ENCODE peak calls at places on chromosomes 6 and 20, in seven cellular contexts. I, Q, B, K, N, S and A are unnamed samples.

GRCh38 chr6:93136111-93136510 is 283.2 kb downstream of the EPHA7 start:
- DNase-seq in I (no peak), B (peak; percentile 6), Q (no peak), N (no peak), K (no peak), S (no peak), A (no peak)

GRCh38 chr20:4150095-4150492 is 134.7 kb upstream of the RNF24 start:
- DNase-seq in Q (no peak), N (peak; percentile 69), S (no peak), K (no peak), I (no peak), B (no peak), A (no peak)

GRCh38 chr20:2837561-2837960 is 2.9 kb downstream of the PCED1A start:
- DNase-seq in S (no peak), K (no peak), I (no peak), N (no peak), Q (no peak), B (no peak), A (no peak)

GRCh38 chr6:11771473-11772048 is 7.0 kb downstream of the ADTRP start:
- DNase-seq in B (no peak), I (no peak), Q (no peak), K (no peak), N (peak; percentile 30), S (no peak), A (no peak)

GRCh38 chr6:55182016-55182650 is 7.8 kb downstream of the HCRTR2 start:
- DNase-seq in K (no peak), N (peak; percentile 9), B (no peak), Q (no peak), S (no peak), I (no peak), A (no peak)

GRCh38 chr6:19734061-19734460 is 103.1 kb upstream of the ID4 start:
- DNase-seq in B (no peak), N (no peak), I (no peak), K (no peak), S (no peak), Q (no peak), A (no peak)

GRCh38 chr6:33698494-33698893 is 13.0 kb downstream of the UQCC2 start:
- DNase-seq in S (no peak), K (no peak), Q (no peak), I (no peak), N (no peak), B (no peak), A (no peak)

GRCh38 chr6:165675120-165675519 is 12.1 kb upstream of the PDE10A start:
- DNase-seq in I (no peak), Q (no peak), B (no peak), S (no peak), K (no peak), N (no peak), A (no peak)

GRCh38 chr6:32669240-32669639 is 2.8 kb upstream of the HLA-DQB1 start:
- DNase-seq in B (no peak), N (no peak), K (no peak), I (no peak), S (no peak), Q (no peak), A (no peak)

GRCh38 chr20:10798811-10799210 is 125.0 kb upstream of the JAG1 start:
- DNase-seq in I (no peak), B (no peak), S (no peak), Q (no peak), N (peak; percentile 78), K (no peak), A (no peak)

GRCh38 chr6:163958646-163959045 is 544.1 kb downstream of the QKI start:
- DNase-seq in I (no peak), Q (peak; percentile 56), K (no peak), B (no peak), N (peak; percentile 85), S (no peak), A (no peak)

GRCh38 chr6:126876446-126876845 is 242.0 kb upstream of the RSPO3 start:
- DNase-seq in B (no peak), S (no peak), N (no peak), Q (no peak), K (no peak), I (no peak), A (no peak)

GRCh38 chr20:18430172-18430826 is 36.5 kb downstream of the DZANK1 start:
- DNase-seq in Q (no peak), I (no peak), B (no peak), K (no peak), N (no peak), S (no peak), A (no peak)

GRCh38 chr20:52783769-52784168 is 188.4 kb upstream of the TSHZ2 start:
- DNase-seq in Q (peak; percentile 19), I (no peak), K (no peak), B (peak; percentile 39), S (no peak), N (no peak), A (no peak)

GRCh38 chr6:121222656-121223055 is 111.6 kb downstream of the TBC1D32 start:
- DNase-seq in I (no peak), N (peak; percentile 61), K (no peak), Q (no peak), S (no peak), B (no peak), A (no peak)

GRCh38 chr6:135183532-135184440 is 2.7 kb downstream of the MYB start:
- DNase-seq in B (peak; percentile 80), K (no peak), Q (no peak), S (no peak), I (peak; percentile 46), N (peak; percentile 40), A (peak; percentile 67)

GRCh38 chr6:64672131-64672530 is 1034.9 kb downstream of the EYS start:
- DNase-seq in B (no peak), N (no peak), Q (no peak), I (no peak), K (no peak), S (no peak), A (no peak)

GRCh38 chr20:57450419-57450818 is 59.2 kb downstream of the RBM38 start:
- DNase-seq in Q (no peak), K (no peak), S (peak; percentile 80), B (no peak), N (peak; percentile 7), I (peak; percentile 50), A (peak; percentile 64)

GRCh38 chr6:82906951-82907350 is 158.7 kb downstream of the UBE3D start:
- DNase-seq in B (no peak), S (no peak), I (no peak), K (no peak), N (peak; percentile 85), Q (no peak), A (no peak)

GRCh38 chr6:329888-330691 is 37.8 kb downstream of the DUSP22 start:
- DNase-seq in S (no peak), Q (no peak), B (peak; percentile 43), N (no peak), I (no peak), K (no peak), A (no peak)

GRCh38 chr6:328924-329323 is 36.6 kb downstream of the DUSP22 start:
- DNase-seq in K (no peak), Q (no peak), I (no peak), N (no peak), S (no peak), B (no peak), A (no peak)

GRCh38 chr6:326896-327537 is 34.7 kb downstream of the DUSP22 start:
- DNase-seq in K (no peak), B (no peak), S (no peak), Q (no peak), I (no peak), N (no peak), A (no peak)

GRCh38 chr6:328184-328670 is 35.9 kb downstream of the DUSP22 start:
- DNase-seq in B (no peak), N (peak; percentile 92), K (peak; percentile 41), I (no peak), S (no peak), Q (no peak), A (no peak)

GRCh38 chr6:327538-328183 is 35.4 kb downstream of the DUSP22 start:
- DNase-seq in S (no peak), Q (no peak), K (no peak), N (peak; percentile 72), I (no peak), B (no peak), A (no peak)
- H3K9me3 ChIP-seq in S (no peaks in the 10 kb centered on the region), Q (peaks cover 30% of the 10 kb centered on the region), K (no peaks in the 10 kb centered on the region), N (no peaks in the 10 kb centered on the region), I (no peaks in the 10 kb centered on the region), B (no peaks in the 10 kb centered on the region), A (no peaks in the 10 kb centered on the region)

GRCh38 chr6:97919631-97920030 is 636.6 kb upstream of the MMS22L start:
- DNase-seq in I (no peak), S (no peak), K (no peak), N (peak; percentile 13), B (no peak), Q (no peak), A (no peak)
- H3K36me3 ChIP-seq in I (no peaks in the 10 kb centered on the region), S (no peaks in the 10 kb centered on the region), K (no peaks in the 10 kb centered on the region), N (no peaks in the 10 kb centered on the region), B (no peaks in the 10 kb centered on the region), Q (no peaks in the 10 kb centered on the region), A (no peaks in the 10 kb centered on the region)

GRCh38 chr6:159105716-159106115 is 60.9 kb upstream of the TAGAP start:
- DNase-seq in B (no peak), I (no peak), K (no peak), S (no peak), N (no peak), Q (no peak), A (no peak)

GRCh38 chr6:159103396-159104162 is 58.8 kb upstream of the TAGAP start:
- DNase-seq in K (no peak), B (no peak), S (peak; percentile 49), Q (no peak), I (no peak), N (no peak), A (no peak)

GRCh38 chr6:159104931-159105330 is 60.1 kb upstream of the TAGAP start:
- DNase-seq in K (peak; percentile 62), I (no peak), B (no peak), N (no peak), Q (no peak), S (peak; percentile 54), A (no peak)

GRCh38 chr6:159102373-159103160 is 57.8 kb upstream of the TAGAP start:
- DNase-seq in S (no peak), B (no peak), K (no peak), I (no peak), Q (no peak), N (no peak), A (no peak)

DNA sequence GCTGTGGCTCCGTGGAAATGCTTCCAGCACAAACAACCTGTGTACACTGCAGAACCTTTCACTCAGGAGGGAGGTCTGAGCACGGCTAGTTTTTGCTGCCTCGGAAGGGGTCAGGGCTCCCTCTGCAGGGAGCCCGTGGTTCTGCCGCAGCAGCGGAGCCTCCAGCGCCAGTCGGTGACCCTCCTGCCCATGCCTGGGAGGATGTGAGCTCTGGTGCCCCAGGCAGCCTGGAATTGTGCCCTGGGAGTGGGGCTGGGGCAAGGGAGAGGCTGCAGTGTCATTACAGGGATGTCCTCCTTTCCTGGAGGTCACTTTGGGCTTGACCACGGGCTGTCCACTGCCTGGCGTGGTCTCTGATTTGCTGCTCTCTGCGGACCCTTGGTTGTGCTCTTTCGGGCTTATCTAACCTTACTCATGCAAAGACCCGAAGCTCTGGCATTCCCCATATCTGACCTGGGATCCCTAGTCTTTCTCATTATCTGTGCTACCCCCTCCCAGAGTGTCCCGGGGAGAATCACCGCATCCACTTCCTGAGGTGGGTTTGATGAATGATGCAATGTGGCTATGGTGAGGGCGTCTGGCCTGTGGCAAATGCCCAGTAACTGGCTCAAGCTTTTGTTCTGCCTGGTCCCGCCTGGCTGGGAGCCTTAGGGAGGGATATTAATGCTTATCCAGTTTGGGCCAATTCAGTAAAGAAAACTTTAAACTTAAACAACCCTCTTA is 59.5 kb upstream of the TAGAP start:
- DNase-seq in B (peak; percentile 83), N (peak; percentile 20), Q (peak; percentile 46), K (peak; percentile 40), I (peak; percentile 69), S (peak; percentile 61), A (peak; percentile 59)
- TF ChIP-seq CTCF in B (peak; percentile 88), N (peak; percentile 83), Q (peak; percentile 95), K (peak; percentile 73), I (peak; percentile 73), S (peak; percentile 63), A (peak; percentile 81)

GRCh38 chr20:63077705-63078104 is 70.9 kb upstream of the BHLHE23 start:
- DNase-seq in Q (no peak), N (no peak), K (no peak), S (no peak), B (no peak), I (no peak), A (no peak)
- H3K9me3 ChIP-seq in Q (no peaks in the 10 kb centered on the region), N (no peaks in the 10 kb centered on the region), K (peaks cover 4% of the 10 kb centered on the region), S (peaks cover 2% of the 10 kb centered on the region), B (peaks cover 10% of the 10 kb centered on the region), I (peaks cover 5% of the 10 kb centered on the region), A (peaks cover 36% of the 10 kb centered on the region)